ENCODE peak calls at places on chromosomes 5 and 9, in five cellular contexts. T, G, A, L and X are unnamed samples.

GRCh38 chr9:38180631-38181030 is 111.6 kb upstream of the SHB start:
- DNase-seq in T (no peak), G (no peak), A (no peak), L (no peak), X (no peak)

GRCh38 chr9:35910613-35911488 is 1.6 kb downstream of the SPAAR start:
- DNase-seq in T (peak), G (peak), A (peak), L (peak), X (peak)

GRCh38 chr5:140295414-140295813 is 7.5 kb downstream of the PFDN1 start:
- DNase-seq in T (no peak), G (peak), A (peak), L (peak), X (peak)

GRCh38 chr5:20985754-20986153 is 997.8 kb upstream of the CDH18 start:
- DNase-seq in T (no peak), G (no peak), A (no peak), L (no peak), X (no peak)

GRCh38 chr5:175470756-175471155 is 7.6 kb upstream of the SFXN1 start:
- DNase-seq in T (no peak), G (no peak), A (no peak), L (no peak), X (no peak)

GRCh38 chr9:27536168-27536567 is 6.6 kb upstream of the MOB3B start:
- DNase-seq in T (no peak), G (no peak), A (no peak), L (no peak), X (no peak)

GRCh38 chr9:116626762-116627161 is 60.3 kb upstream of the TRIM32 start:
- DNase-seq in T (no peak), G (no peak), A (no peak), L (no peak), X (no peak)

GRCh38 chr9:126001581-126002225 is 254.5 kb downstream of the PBX3 start:
- DNase-seq in T (no peak), G (no peak), A (no peak), L (no peak), X (no peak)

GRCh38 chr5:138536665-138537315 is 6.2 kb downstream of the ETF1 start:
- DNase-seq in T (no peak), G (no peak), A (peak), L (no peak), X (peak)

GRCh38 chr5:138660051-138660572 is 84.9 kb upstream of the HSPA9 start:
- DNase-seq in T (no peak), G (no peak), A (no peak), L (no peak), X (no peak)

GRCh38 chr5:81749562-81750307 is 1.2 kb downstream of the SSBP2 start:
- DNase-seq in T (peak), G (no peak), A (peak), L (peak), X (peak)

GRCh38 chr9:124934290-124934689 is 6.6 kb downstream of the GOLGA1 start:
- DNase-seq in T (no peak), G (peak), A (peak), L (peak), X (no peak)

GRCh38 chr5:175094461-175094860 is 349.5 kb downstream of the DRD1 start:
- DNase-seq in T (no peak), G (no peak), A (no peak), L (no peak), X (no peak)

GRCh38 chr5:332843-333242 is 11.3 kb downstream of the AHRR start:
- DNase-seq in T (no peak), G (no peak), A (no peak), L (peak), X (no peak)

GRCh38 chr5:81345411-81346003 is 44.1 kb downstream of the ZCCHC9 start:
- DNase-seq in T (no peak), G (no peak), A (no peak), L (no peak), X (no peak)

GRCh38 chr5:114957384-114957783 is 212.3 kb downstream of the TRIM36 start:
- DNase-seq in T (no peak), G (no peak), A (no peak), L (peak), X (no peak)

GRCh38 chr5:171450423-171451246 is 31.2 kb downstream of the FGF18 start:
- DNase-seq in T (peak), G (peak), A (peak), L (no peak), X (peak)

GRCh38 chr5:159854916-159855315 is 61.4 kb upstream of the ADRA1B start:
- DNase-seq in T (peak), G (peak), A (peak), L (no peak), X (no peak)

GRCh38 chr9:116190997-116191396 is 37.4 kb downstream of the PAPPA start:
- DNase-seq in T (no peak), G (peak), A (peak), L (no peak), X (no peak)

GRCh38 chr9:70600479-70600878 is 186.0 kb upstream of the KLF9 start:
- DNase-seq in T (no peak), G (no peak), A (no peak), L (no peak), X (no peak)

GRCh38 chr9:88059469-88059868 is 78.8 kb downstream of the SPATA31C2 start:
- DNase-seq in T (no peak), G (no peak), A (no peak), L (no peak), X (no peak)

GRCh38 chr5:97838214-97838613 is 655.2 kb upstream of the RIOK2 start:
- DNase-seq in T (no peak), G (peak), A (peak), L (peak), X (peak)

GRCh38 chr9:135641745-135642144 is 2.4 kb upstream of the GLT6D1 start:
- DNase-seq in T (no peak), G (no peak), A (no peak), L (no peak), X (no peak)

GRCh38 chr5:80266566-80266965 is 10.7 kb upstream of the SERINC5 start:
- DNase-seq in T (no peak), G (no peak), A (no peak), L (no peak), X (no peak)

GRCh38 chr5:69334793-69335268 is 2.2 kb upstream of the CCDC125 start:
- DNase-seq in T (peak), G (peak), A (peak), L (peak), X (peak)

GRCh38 chr5:106894964-106895363 is 775.8 kb downstream of the EFNA5 start:
- DNase-seq in T (no peak), G (no peak), A (no peak), L (no peak), X (peak)

GRCh38 chr9:121498150-121498486 is 1.5 kb downstream of the GGTA1 start:
- DNase-seq in T (no peak), G (peak), A (peak), L (peak), X (peak)

GRCh38 chr5:85049020-85049419 is 664.3 kb upstream of the EDIL3 start:
- DNase-seq in T (no peak), G (peak), A (peak), L (peak), X (peak)

GRCh38 chr5:131539251-131539650 is 95.8 kb downstream of the RAPGEF6 start:
- DNase-seq in T (no peak), G (no peak), A (no peak), L (no peak), X (no peak)

GRCh38 chr9:113476511-113476916 is 13.0 kb downstream of the RGS3 start:
- DNase-seq in T (no peak), G (no peak), A (no peak), L (no peak), X (no peak)